ENCODE peak calls at places on chromosome 20, in eight cellular contexts. J is DND-41, B is mucosa of descending colon, K is HFFc6, N is progenitor cell of endocrine pancreas, W is uterus, D is fibroblast of mammary gland, L is neural progenitor cell. Y is an unnamed sample.

GRCh38 chr20:51930775-51931174 is 128.5 kb upstream of the SALL4 start:
- DNase-seq in J (no peak), B (no peak), K (peak), N (no peak), W (no peak), D (peak), L (no peak), Y (no peak)

GRCh38 chr20:53935353-53936084 is 134.9 kb downstream of the BCAS1 start:
- DNase-seq in J (no peak), B (no peak), K (no peak), N (no peak), W (no peak), D (no peak), L (no peak), Y (no peak)

GRCh38 chr20:24665196-24665595 is 195.8 kb downstream of the SYNDIG1 start:
- DNase-seq in J (no peak), B (no peak), K (no peak), N (no peak), W (no peak), D (no peak), L (no peak), Y (no peak)

GRCh38 chr20:6765469-6766058 is 1.9 kb upstream of the BMP2 start:
- DNase-seq in J (no peak), B (peak), K (peak), N (no peak), W (no peak), D (peak), L (peak), Y (no peak)

GRCh38 chr20:60053125-60053812 is 95.0 kb downstream of the CDH26 start:
- DNase-seq in J (no peak), B (no peak), K (no peak), N (no peak), W (no peak), D (no peak), L (no peak), Y (no peak)

GRCh38 chr20:18683839-18684238 is 96.0 kb downstream of the DTD1 start:
- DNase-seq in J (no peak), B (no peak), K (no peak), N (no peak), W (no peak), D (no peak), L (no peak), Y (no peak)

GRCh38 chr20:3312940-3313656 is 74.1 kb upstream of the SLC4A11 start:
- DNase-seq in J (no peak), B (no peak), K (peak), N (no peak), W (no peak), D (peak), L (no peak), Y (no peak)

GRCh38 chr20:57586943-57587277 is 26.0 kb downstream of the PCK1 start:
- DNase-seq in J (no peak), B (no peak), K (no peak), N (no peak), W (no peak), D (no peak), L (no peak), Y (no peak)

GRCh38 chr20:52826722-52827121 is 145.4 kb upstream of the TSHZ2 start:
- DNase-seq in J (no peak), B (no peak), K (no peak), N (no peak), W (no peak), D (no peak), L (no peak), Y (no peak)

GRCh38 chr20:50120935-50121693 is 8.2 kb upstream of the UBE2V1 start:
- DNase-seq in J (peak), B (peak), K (peak), N (no peak), W (no peak), D (peak), L (peak), Y (peak)

GRCh38 chr20:54116550-54117235 is 46.3 kb upstream of the BCAS1 start:
- DNase-seq in J (no peak), B (peak), K (no peak), N (no peak), W (no peak), D (no peak), L (no peak), Y (no peak)

GRCh38 chr20:47727909-47728361 is 57.3 kb downstream of the SULF2 start:
- DNase-seq in J (no peak), B (no peak), K (no peak), N (no peak), W (no peak), D (no peak), L (no peak), Y (no peak)

GRCh38 chr20:38520261-38520660 is 47.6 kb downstream of the RALGAPB start:
- DNase-seq in J (no peak), B (no peak), K (no peak), N (no peak), W (no peak), D (no peak), L (no peak), Y (no peak)

GRCh38 chr20:38426006-38426405 is 9.1 kb downstream of the SNHG17 start:
- DNase-seq in J (no peak), B (no peak), K (peak), N (no peak), W (no peak), D (peak), L (no peak), Y (no peak)

DNA sequence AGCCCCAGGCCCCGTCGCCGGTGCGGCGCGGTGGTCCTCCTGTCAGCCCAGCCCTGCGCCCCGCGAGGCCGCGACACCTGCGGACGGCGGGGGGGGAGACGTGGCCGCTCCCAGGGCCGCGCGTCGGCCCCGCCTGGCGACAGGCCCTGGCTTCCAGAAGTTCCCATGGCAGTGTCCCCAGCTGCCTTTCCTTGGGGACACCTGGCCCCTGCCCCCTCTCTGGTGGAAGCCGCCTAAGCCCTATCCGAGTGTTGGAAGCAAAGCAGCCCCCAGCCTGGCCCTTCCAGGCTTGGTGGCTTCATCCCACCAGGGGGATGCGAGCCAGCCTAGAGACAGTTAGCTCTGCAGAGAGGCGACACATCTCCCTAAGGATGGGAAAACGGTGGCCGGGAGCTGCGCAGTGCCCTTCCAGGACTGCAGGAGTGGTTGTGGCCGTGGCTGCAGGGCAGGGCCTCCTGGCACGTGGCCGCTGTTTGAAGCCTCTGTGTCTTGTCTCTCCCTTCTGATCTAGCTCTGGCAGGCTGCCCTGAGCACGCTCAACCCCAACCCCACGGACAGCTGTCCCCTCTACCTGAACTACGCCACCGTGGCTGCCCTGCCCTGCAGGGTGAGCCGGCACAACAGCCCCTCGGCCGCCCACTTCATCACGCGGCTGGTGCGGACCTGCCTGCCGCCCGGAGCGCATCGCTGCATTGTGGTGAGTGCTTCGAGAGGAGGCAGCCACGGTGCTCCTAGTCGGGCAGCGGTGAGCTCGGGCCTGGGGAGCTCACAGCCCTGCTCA is 816 bp downstream of the NPEPL1 start:
- DNase-seq in J (peak), B (peak), K (no peak), N (no peak), W (no peak), D (no peak), L (peak), Y (no peak)
- TF ChIP-seq CTCF in J (peak), B (no peak), K (peak), N (peak), W (no peak), D (no peak), L (no peak), Y (no peak)

GRCh38 chr20:44603327-44603726 is 20.9 kb downstream of the PKIG start:
- DNase-seq in J (no peak), B (no peak), K (no peak), N (no peak), W (no peak), D (no peak), L (peak), Y (no peak)
- TF ChIP-seq CTCF in J (peak), B (no peak), K (peak), N (no peak), W (no peak), D (no peak), L (peak), Y (no peak)

GRCh38 chr20:15702161-15702560 is 871.1 kb downstream of the KIF16B start:
- DNase-seq in J (no peak), B (no peak), K (peak), N (no peak), W (no peak), D (peak), L (no peak), Y (no peak)

GRCh38 chr20:15700147-15700765 is 873.0 kb downstream of the KIF16B start:
- DNase-seq in J (no peak), B (no peak), K (no peak), N (no peak), W (no peak), D (no peak), L (no peak), Y (no peak)

GRCh38 chr20:15703171-15703911 is 869.9 kb downstream of the KIF16B start:
- DNase-seq in J (no peak), B (no peak), K (peak), N (no peak), W (no peak), D (peak), L (no peak), Y (no peak)

GRCh38 chr20:15699431-15700146 is 873.7 kb downstream of the KIF16B start:
- DNase-seq in J (no peak), B (no peak), K (no peak), N (no peak), W (no peak), D (no peak), L (no peak), Y (no peak)
- TF ChIP-seq CTCF in J (peak), B (no peak), K (no peak), N (no peak), W (no peak), D (no peak), L (peak), Y (no peak)

DNA sequence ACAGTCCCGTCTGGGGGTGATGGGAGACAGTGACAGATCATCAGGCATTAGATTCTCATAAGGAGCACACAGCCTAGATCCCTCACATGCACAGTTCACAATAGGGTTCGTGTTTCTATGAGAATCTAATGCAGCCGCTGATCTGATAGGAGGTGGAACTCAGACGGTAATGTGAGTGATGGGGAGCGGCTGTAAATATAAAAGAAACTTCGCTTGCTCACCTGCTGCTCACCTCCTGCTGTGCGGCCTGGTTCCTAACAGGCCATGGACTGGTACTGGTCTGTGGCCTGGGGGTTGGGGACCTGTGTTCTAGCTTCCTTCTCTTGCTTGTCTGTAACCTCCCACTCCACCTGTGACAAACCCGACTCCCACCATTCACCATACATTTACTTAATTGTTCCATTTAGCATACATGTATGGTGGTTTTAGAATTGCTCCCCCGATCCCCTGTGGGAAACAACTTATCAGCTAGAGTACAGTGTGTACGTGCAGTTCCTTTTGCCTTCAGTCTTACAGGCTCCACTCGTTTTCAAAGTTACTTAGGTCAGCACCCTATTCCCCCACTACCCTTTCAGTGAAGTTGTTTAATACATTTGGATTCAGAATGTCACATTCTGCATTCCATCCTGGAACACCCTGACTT is 4.0 kb downstream of the MANBAL start:
- DNase-seq in J (no peak), B (no peak), K (no peak), N (no peak), W (no peak), D (no peak), L (no peak), Y (no peak)
- TF ChIP-seq CTCF in J (no peak), B (no peak), K (no peak), N (no peak), W (no peak), D (no peak), L (no peak), Y (no peak)

DNA sequence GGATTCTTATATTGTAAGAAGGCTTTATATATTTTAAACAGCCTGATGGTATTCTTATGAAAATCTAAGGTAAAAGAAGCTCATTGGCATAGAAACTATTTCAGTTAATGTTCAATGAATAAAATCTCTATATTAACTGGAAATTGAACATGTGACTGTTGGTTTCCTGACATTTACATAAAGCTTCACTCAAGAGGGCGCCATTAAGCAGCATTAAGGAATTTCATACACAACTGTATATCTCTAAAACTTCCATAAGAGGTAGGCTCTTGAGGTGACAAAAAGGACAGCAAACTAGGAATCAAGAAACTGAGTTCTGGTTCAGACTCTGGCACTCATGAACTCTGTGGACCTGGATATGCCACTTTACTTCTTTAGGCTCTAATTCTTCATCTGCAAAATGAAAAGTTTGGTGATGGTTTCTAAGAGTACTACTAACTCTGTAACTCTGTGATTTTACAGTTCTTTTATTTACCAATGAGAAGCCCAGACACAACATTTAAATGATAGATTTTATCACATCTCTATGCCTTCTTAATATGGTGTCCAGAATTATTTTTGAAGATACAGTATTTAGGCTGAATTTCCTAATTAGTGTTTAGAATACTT is 147.5 kb downstream of the FLRT3 start:
- DNase-seq in J (no peak), B (peak), K (peak), N (no peak), W (no peak), D (peak), L (peak), Y (no peak)
- TF ChIP-seq CTCF in J (peak), B (no peak), K (peak), N (peak), W (no peak), D (peak), L (peak), Y (no peak)

GRCh38 chr20:43839793-43840199 is 74.9 kb upstream of the TOX2 start:
- DNase-seq in J (no peak), B (no peak), K (no peak), N (no peak), W (no peak), D (no peak), L (no peak), Y (no peak)

GRCh38 chr20:43838703-43839060 is 76.0 kb upstream of the TOX2 start:
- DNase-seq in J (peak), B (no peak), K (no peak), N (no peak), W (no peak), D (no peak), L (no peak), Y (no peak)

GRCh38 chr20:43837856-43838702 is 76.6 kb upstream of the TOX2 start:
- DNase-seq in J (no peak), B (no peak), K (no peak), N (no peak), W (no peak), D (no peak), L (no peak), Y (no peak)

GRCh38 chr20:43842126-43843020 is 72.3 kb upstream of the TOX2 start:
- DNase-seq in J (no peak), B (no peak), K (no peak), N (no peak), W (no peak), D (peak), L (no peak), Y (no peak)

GRCh38 chr20:43840382-43841070 is 74.1 kb upstream of the TOX2 start:
- DNase-seq in J (peak), B (no peak), K (no peak), N (no peak), W (no peak), D (peak), L (peak), Y (peak)
- TF ChIP-seq CTCF in J (peak), B (no peak), K (peak), N (peak), W (no peak), D (peak), L (peak), Y (no peak)

GRCh38 chr20:37386505-37387201 is 40.7 kb downstream of the SRC start:
- DNase-seq in J (no peak), B (no peak), K (no peak), N (no peak), W (no peak), D (no peak), L (no peak), Y (no peak)

GRCh38 chr20:37383229-37383989 is 37.5 kb downstream of the SRC start:
- DNase-seq in J (no peak), B (no peak), K (no peak), N (no peak), W (peak), D (peak), L (no peak), Y (no peak)

GRCh38 chr20:37385176-37385575 is 39.2 kb downstream of the SRC start:
- DNase-seq in J (no peak), B (no peak), K (no peak), N (no peak), W (no peak), D (no peak), L (no peak), Y (no peak)

GRCh38 chr20:37385659-37386504 is 39.9 kb downstream of the SRC start:
- DNase-seq in J (no peak), B (no peak), K (no peak), N (no peak), W (no peak), D (no peak), L (no peak), Y (no peak)

GRCh38 chr20:37384683-37385174 is 38.8 kb downstream of the SRC start:
- DNase-seq in J (peak), B (peak), K (peak), N (peak), W (peak), D (peak), L (peak), Y (peak)
- TF ChIP-seq CTCF in J (peak), B (peak), K (peak), N (peak), W (peak), D (peak), L (peak), Y (peak)

GRCh38 chr20:23048283-23049200 is 930 bp downstream of the THBD start:
- DNase-seq in J (no peak), B (peak), K (no peak), N (peak), W (peak), D (peak), L (peak), Y (peak)
- TF ChIP-seq CTCF in J (peak), B (peak), K (no peak), N (peak), W (peak), D (peak), L (peak), Y (peak)

DNA sequence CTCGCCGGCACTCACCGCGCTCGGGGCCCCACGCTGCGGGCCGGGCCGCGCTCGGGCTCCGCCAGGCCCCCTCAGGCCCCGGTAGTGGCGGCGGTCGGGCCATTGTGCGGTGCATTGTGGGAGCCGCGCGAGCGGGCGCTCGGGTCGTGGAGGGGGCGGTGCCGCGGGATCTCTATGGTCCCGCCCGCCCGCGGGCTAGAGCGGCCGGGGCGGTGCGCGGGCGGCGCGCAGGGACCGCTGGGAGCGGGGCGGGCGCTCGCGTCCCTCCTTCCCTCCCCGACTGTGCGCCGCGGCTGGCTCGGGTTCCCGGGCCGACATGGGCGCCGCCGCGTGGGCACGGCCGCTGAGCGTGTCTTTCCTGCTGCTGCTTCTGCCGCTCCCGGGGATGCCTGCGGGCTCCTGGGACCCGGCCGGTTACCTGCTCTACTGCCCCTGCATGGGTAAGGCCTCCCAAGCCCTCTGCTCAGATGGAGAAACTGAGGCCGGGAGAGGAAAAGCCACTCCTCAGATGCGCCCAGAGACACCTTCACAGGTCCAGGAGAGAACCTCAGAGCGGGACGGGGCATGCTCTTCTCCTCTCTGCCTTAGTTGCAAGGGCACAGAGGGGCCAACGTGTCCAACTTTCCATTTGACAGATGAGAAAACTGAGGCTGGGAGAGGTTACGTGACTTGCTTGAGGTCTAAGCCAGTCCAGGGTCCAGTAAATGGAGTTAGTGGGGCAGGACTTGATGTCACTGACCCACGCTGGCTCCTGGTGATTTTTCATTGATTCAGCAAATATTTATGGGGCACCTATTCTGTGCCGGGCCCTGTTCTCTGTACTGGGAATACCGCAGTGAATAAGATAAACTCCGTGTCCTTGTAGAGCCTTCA is at the start of the genes PLAGL2 and POFUT1:
- DNase-seq in J (peak), B (peak), K (peak), N (peak), W (peak), D (peak), L (peak), Y (peak)
- TF ChIP-seq CTCF in J (peak), B (no peak), K (peak), N (peak), W (peak), D (no peak), L (peak), Y (no peak)